ENCODE peak calls at places on chromosomes 1 and 21, in eight cellular contexts. One of them, this sample, is unnamed.
A peak's percentile ranks its signal among the peaks of the same experiment; 100 is the strongest.

GRCh38 chr1:72837781-72838180 is 555.4 kb upstream of the NEGR1 start:
- DNase-seq in ureter: no peak
- DNase-seq in heart left ventricle: no peak
- DNase-seq in transverse colon: no peak
- DNase-seq in AG10803: no peak
- DNase-seq in Daoy: peak; percentile 2
- DNase-seq in AG20443: no peak
- DNase-seq in occipital lobe: no peak
- DNase-seq in this sample: no peak

GRCh38 chr1:44714944-44715571 is 15.9 kb downstream of the RNU5D-1 start:
- DNase-seq in heart left ventricle: peak; percentile 54
- DNase-seq in occipital lobe: peak; percentile 35
- DNase-seq in Daoy: peak; percentile 73
- DNase-seq in transverse colon: peak; percentile 75
- DNase-seq in AG20443: peak; percentile 88
- DNase-seq in ureter: peak; percentile 81
- DNase-seq in AG10803: peak; percentile 75
- DNase-seq in this sample: peak; percentile 66

GRCh38 chr1:54159733-54160316 is 7.0 kb upstream of the CDCP2 start:
- DNase-seq in AG20443: no peak
- DNase-seq in ureter: no peak
- DNase-seq in occipital lobe: no peak
- DNase-seq in transverse colon: no peak
- DNase-seq in Daoy: no peak
- DNase-seq in AG10803: no peak
- DNase-seq in heart left ventricle: no peak
- DNase-seq in this sample: no peak

GRCh38 chr1:225814381-225814780 is 4.5 kb downstream of the EPHX1 start:
- DNase-seq in transverse colon: no peak
- DNase-seq in ureter: peak; percentile 41
- DNase-seq in AG20443: no peak
- DNase-seq in occipital lobe: no peak
- DNase-seq in AG10803: no peak
- DNase-seq in heart left ventricle: no peak
- DNase-seq in Daoy: no peak
- DNase-seq in this sample: no peak

GRCh38 chr1:162019006-162019405 is 4.7 kb downstream of the OLFML2B start:
- DNase-seq in occipital lobe: no peak
- DNase-seq in AG20443: no peak
- DNase-seq in heart left ventricle: no peak
- DNase-seq in AG10803: peak; percentile 77
- DNase-seq in ureter: no peak
- DNase-seq in Daoy: peak; percentile 91
- DNase-seq in transverse colon: no peak
- DNase-seq in this sample: peak; percentile 95

GRCh38 chr1:112849425-112849966 is 106.5 kb downstream of the SLC16A1 start:
- DNase-seq in AG10803: peak; percentile 21
- DNase-seq in transverse colon: peak; percentile 31
- DNase-seq in heart left ventricle: no peak
- DNase-seq in occipital lobe: peak; percentile 20
- DNase-seq in Daoy: peak; percentile 79
- DNase-seq in AG20443: peak; percentile 69
- DNase-seq in ureter: no peak
- DNase-seq in this sample: peak; percentile 23

GRCh38 chr1:86581250-86581649 is 34.4 kb downstream of the CLCA4 start:
- DNase-seq in transverse colon: no peak
- DNase-seq in Daoy: no peak
- DNase-seq in occipital lobe: no peak
- DNase-seq in AG10803: no peak
- DNase-seq in ureter: no peak
- DNase-seq in AG20443: no peak
- DNase-seq in heart left ventricle: no peak
- DNase-seq in this sample: no peak

GRCh38 chr1:207221934-207222351 is 99.5 kb upstream of the CD55 start:
- DNase-seq in heart left ventricle: no peak
- DNase-seq in transverse colon: no peak
- DNase-seq in AG10803: no peak
- DNase-seq in AG20443: no peak
- DNase-seq in Daoy: no peak
- DNase-seq in ureter: no peak
- DNase-seq in occipital lobe: no peak
- DNase-seq in this sample: no peak

GRCh38 chr21:37383066-37383465 is 16.5 kb downstream of the DYRK1A start:
- DNase-seq in AG10803: peak; percentile 62
- DNase-seq in ureter: no peak
- DNase-seq in occipital lobe: no peak
- DNase-seq in Daoy: no peak
- DNase-seq in AG20443: no peak
- DNase-seq in transverse colon: no peak
- DNase-seq in heart left ventricle: no peak
- DNase-seq in this sample: no peak

GRCh38 chr1:78136672-78137071 is 90.9 kb downstream of the GIPC2 start:
- DNase-seq in heart left ventricle: no peak
- DNase-seq in Daoy: no peak
- DNase-seq in AG20443: no peak
- DNase-seq in AG10803: no peak
- DNase-seq in transverse colon: no peak
- DNase-seq in occipital lobe: no peak
- DNase-seq in ureter: no peak
- DNase-seq in this sample: no peak

GRCh38 chr1:97668945-97669344 is 251.9 kb downstream of the DPYD start:
- DNase-seq in heart left ventricle: no peak
- DNase-seq in AG20443: peak; percentile 54
- DNase-seq in Daoy: peak; percentile 31
- DNase-seq in AG10803: peak; percentile 75
- DNase-seq in ureter: no peak
- DNase-seq in occipital lobe: peak; percentile 12
- DNase-seq in transverse colon: no peak
- DNase-seq in this sample: peak; percentile 69

GRCh38 chr1:26555550-26555981 is 26.0 kb downstream of the RPS6KA1 start:
- DNase-seq in occipital lobe: peak; percentile 91
- DNase-seq in AG10803: no peak
- DNase-seq in AG20443: no peak
- DNase-seq in Daoy: peak; percentile 72
- DNase-seq in ureter: no peak
- DNase-seq in transverse colon: no peak
- DNase-seq in heart left ventricle: no peak
- DNase-seq in this sample: no peak

GRCh38 chr1:173508541-173508940 is 31.4 kb downstream of the PRDX6 start:
- DNase-seq in ureter: no peak
- DNase-seq in AG10803: no peak
- DNase-seq in AG20443: no peak
- DNase-seq in transverse colon: no peak
- DNase-seq in Daoy: no peak
- DNase-seq in occipital lobe: no peak
- DNase-seq in heart left ventricle: no peak
- DNase-seq in this sample: no peak

GRCh38 chr1:202365092-202365815 is 16.8 kb downstream of the PPP1R12B start:
- DNase-seq in occipital lobe: no peak
- DNase-seq in heart left ventricle: no peak
- DNase-seq in transverse colon: no peak
- DNase-seq in Daoy: peak; percentile 47
- DNase-seq in AG10803: peak; percentile 92
- DNase-seq in AG20443: peak; percentile 62
- DNase-seq in ureter: no peak
- DNase-seq in this sample: peak; percentile 60

GRCh38 chr1:84836145-84836544 is 56.9 kb downstream of the LPAR3 start:
- DNase-seq in heart left ventricle: no peak
- DNase-seq in AG10803: no peak
- DNase-seq in occipital lobe: no peak
- DNase-seq in Daoy: peak; percentile 54
- DNase-seq in transverse colon: no peak
- DNase-seq in AG20443: no peak
- DNase-seq in ureter: no peak
- DNase-seq in this sample: peak; percentile 48

GRCh38 chr1:32031578-32032286 is 18.1 kb downstream of the KHDRBS1 start:
- DNase-seq in AG20443: peak; percentile 57
- DNase-seq in AG10803: peak; percentile 80
- DNase-seq in ureter: no peak
- DNase-seq in occipital lobe: no peak
- DNase-seq in heart left ventricle: no peak
- DNase-seq in Daoy: peak; percentile 27
- DNase-seq in transverse colon: no peak
- DNase-seq in this sample: peak; percentile 57

GRCh38 chr1:199978408-199978940 is 49.0 kb upstream of the NR5A2 start:
- DNase-seq in Daoy: no peak
- DNase-seq in ureter: no peak
- DNase-seq in AG10803: peak; percentile 5
- DNase-seq in transverse colon: no peak
- DNase-seq in occipital lobe: no peak
- DNase-seq in heart left ventricle: peak; percentile 10
- DNase-seq in AG20443: no peak
- DNase-seq in this sample: no peak

GRCh38 chr1:46053734-46054133 is 78.7 kb downstream of the PIK3R3 start:
- DNase-seq in transverse colon: no peak
- DNase-seq in AG10803: no peak
- DNase-seq in heart left ventricle: no peak
- DNase-seq in Daoy: no peak
- DNase-seq in ureter: no peak
- DNase-seq in AG20443: no peak
- DNase-seq in occipital lobe: no peak
- DNase-seq in this sample: no peak

GRCh38 chr1:98336472-98337118 is 324.9 kb upstream of the SNX7 start:
- DNase-seq in AG10803: no peak
- DNase-seq in Daoy: no peak
- DNase-seq in occipital lobe: no peak
- DNase-seq in transverse colon: peak; percentile 14
- DNase-seq in AG20443: no peak
- DNase-seq in heart left ventricle: no peak
- DNase-seq in ureter: no peak
- DNase-seq in this sample: no peak

GRCh38 chr21:21187579-21187978 is 189.4 kb downstream of the NCAM2 start:
- DNase-seq in ureter: no peak
- DNase-seq in heart left ventricle: no peak
- DNase-seq in Daoy: no peak
- DNase-seq in AG10803: no peak
- DNase-seq in AG20443: no peak
- DNase-seq in transverse colon: no peak
- DNase-seq in occipital lobe: no peak
- DNase-seq in this sample: no peak

GRCh38 chr1:116504308-116505156 is 66.3 kb downstream of the CD58 start:
- DNase-seq in ureter: peak; percentile 74
- DNase-seq in transverse colon: peak; percentile 67
- DNase-seq in AG20443: peak; percentile 37
- DNase-seq in occipital lobe: no peak
- DNase-seq in heart left ventricle: peak; percentile 60
- DNase-seq in Daoy: peak; percentile 85
- DNase-seq in AG10803: peak; percentile 66
- DNase-seq in this sample: peak; percentile 76

GRCh38 chr1:145994391-145995120 is 1.8 kb downstream of the TXNIP start:
- DNase-seq in occipital lobe: no peak
- DNase-seq in transverse colon: no peak
- DNase-seq in AG20443: no peak
- DNase-seq in heart left ventricle: no peak
- DNase-seq in Daoy: no peak
- DNase-seq in ureter: no peak
- DNase-seq in AG10803: no peak
- DNase-seq in this sample: no peak

GRCh38 chr1:101259744-101260148 is 22.9 kb downstream of the S1PR1 start:
- DNase-seq in AG20443: peak; percentile 45
- DNase-seq in AG10803: peak; percentile 73
- DNase-seq in occipital lobe: no peak
- DNase-seq in heart left ventricle: no peak
- DNase-seq in Daoy: peak; percentile 43
- DNase-seq in ureter: no peak
- DNase-seq in transverse colon: no peak
- DNase-seq in this sample: peak; percentile 78

GRCh38 chr1:192256674-192257334 is 60.0 kb upstream of the RGS21 start:
- DNase-seq in AG10803: no peak
- DNase-seq in transverse colon: no peak
- DNase-seq in AG20443: no peak
- DNase-seq in ureter: no peak
- DNase-seq in Daoy: no peak
- DNase-seq in heart left ventricle: no peak
- DNase-seq in occipital lobe: no peak
- DNase-seq in this sample: no peak